ENCODE peak calls at places on chromosomes 13 and 19, in five cellular contexts. H, R, N, U and X are unnamed samples.

GRCh38 chr19:580274-580835 is 8.0 kb downstream of the BSG start:
- DNase-seq in H (no peak), R (no peak), N (no peak), U (no peak), X (no peak)

GRCh38 chr19:10226376-10227214 is 4.5 kb downstream of the S1PR2 start:
- DNase-seq in H (peak), R (no peak), N (no peak), U (no peak), X (no peak)

GRCh38 chr19:58278156-58279041 is at the start of gene ZNF8:
- DNase-seq in H (peak), R (peak), N (peak), U (peak), X (peak)

GRCh38 chr19:51441410-51442390 is 16.6 kb downstream of the SIGLEC8 start:
- DNase-seq in H (no peak), R (peak), N (no peak), U (no peak), X (no peak)

GRCh38 chr19:55080915-55081772 is 5.5 kb downstream of the EPS8L1 start:
- DNase-seq in H (peak), R (peak), N (peak), U (peak), X (no peak)

GRCh38 chr13:101552286-101552685 is 99.8 kb downstream of the ITGBL1 start:
- DNase-seq in H (no peak), R (no peak), N (no peak), U (no peak), X (no peak)

GRCh38 chr19:38933544-38933943 is 2.8 kb downstream of the MRPS12 start:
- DNase-seq in H (no peak), R (no peak), N (no peak), U (no peak), X (no peak)

GRCh38 chr13:71879129-71879535 is 12.1 kb upstream of the DACH1 start:
- DNase-seq in H (peak), R (no peak), N (peak), U (peak), X (no peak)

GRCh38 chr19:18832331-18833140 is 777 bp downstream of the UPF1 start:
- DNase-seq in H (peak), R (no peak), N (peak), U (no peak), X (no peak)

GRCh38 chr13:79966502-79966901 is 374.4 kb downstream of the SPRY2 start:
- DNase-seq in H (peak), R (no peak), N (peak), U (no peak), X (no peak)